ENCODE peak calls at places on chromosomes 5 and 9, in eight cellular contexts. N is pancreas, D is PC-3, X is SK-N-SH, A is prostate gland, V is K562, C is astrocyte of the cerebellum, Y is AG04450. T is an unnamed sample.
A peak's percentile ranks its signal among the peaks of the same experiment; 100 is the strongest.

GRCh38 chr9:15485836-15486678 is 24.7 kb downstream of the PSIP1 start:
- DNase-seq in N (no peak), D (peak; percentile 51), X (no peak), A (no peak), V (no peak), C (no peak), Y (no peak), T (no peak)

GRCh38 chr9:10562581-10563343 is 50.0 kb downstream of the PTPRD start:
- DNase-seq in N (no peak), D (peak; percentile 44), X (no peak), A (no peak), V (no peak), C (no peak), Y (no peak), T (no peak)

GRCh38 chr9:131008563-131008908 is 438 bp upstream of the LAMC3 start:
- DNase-seq in N (no peak), D (no peak), X (no peak), A (no peak), V (peak; percentile 71), C (no peak), Y (no peak), T (no peak)

GRCh38 chr5:108101105-108101504 is 280.8 kb downstream of the FBXL17 start:
- DNase-seq in N (no peak), D (no peak), X (no peak), A (peak; percentile 31), V (no peak), C (no peak), Y (no peak), T (no peak)

GRCh38 chr5:137825165-137825564 is 42.5 kb upstream of the MYOT start:
- DNase-seq in N (no peak), D (peak; percentile 67), X (no peak), A (no peak), V (no peak), C (no peak), Y (no peak), T (no peak)

GRCh38 chr5:33170414-33170813 is 270.4 kb upstream of the TARS1 start:
- DNase-seq in N (no peak), D (no peak), X (no peak), A (no peak), V (no peak), C (no peak), Y (no peak), T (no peak)

GRCh38 chr9:87875839-87876545 is 6.7 kb upstream of the SPATA31E1 start:
- DNase-seq in N (no peak), D (no peak), X (no peak), A (peak; percentile 1), V (no peak), C (no peak), Y (no peak), T (no peak)

GRCh38 chr5:178389031-178389729 is 156.6 kb upstream of the PHYKPL start:
- DNase-seq in N (no peak), D (no peak), X (peak; percentile 87), A (no peak), V (no peak), C (no peak), Y (no peak), T (no peak)

GRCh38 chr5:149126898-149127297 is 14.4 kb upstream of the ABLIM3 start:
- DNase-seq in N (no peak), D (peak; percentile 34), X (no peak), A (no peak), V (no peak), C (no peak), Y (no peak), T (no peak)

GRCh38 chr5:65037845-65038815 is 269.4 kb downstream of the CWC27 start:
- DNase-seq in N (no peak), D (peak; percentile 25), X (no peak), A (no peak), V (peak; percentile 42), C (no peak), Y (no peak), T (no peak)

GRCh38 chr9:38417003-38417965 is 7.0 kb downstream of the IGFBPL1 start:
- DNase-seq in N (no peak), D (peak; percentile 53), X (peak; percentile 68), A (no peak), V (peak; percentile 79), C (no peak), Y (no peak), T (no peak)

GRCh38 chr9:87685871-87686519 is 39.9 kb upstream of the CTSL start:
- DNase-seq in N (no peak), D (no peak), X (no peak), A (no peak), V (peak; percentile 16), C (no peak), Y (no peak), T (no peak)

GRCh38 chr9:128554155-128554862 is 1.9 kb downstream of the SPTAN1 start:
- DNase-seq in N (no peak), D (peak; percentile 81), X (peak; percentile 37), A (no peak), V (peak; percentile 38), C (peak; percentile 74), Y (peak; percentile 79), T (peak; percentile 60)

GRCh38 chr9:95091574-95091970 is 225.9 kb downstream of the FANCC start:
- DNase-seq in N (peak; percentile 46), D (peak; percentile 39), X (no peak), A (no peak), V (no peak), C (peak; percentile 48), Y (no peak), T (peak; percentile 80)

GRCh38 chr5:139065296-139065695 is 132.9 kb downstream of the SIL1 start:
- DNase-seq in N (no peak), D (peak; percentile 22), X (no peak), A (no peak), V (no peak), C (no peak), Y (no peak), T (no peak)

GRCh38 chr5:119302916-119303897 is 52.6 kb upstream of the TNFAIP8 start:
- DNase-seq in N (no peak), D (peak; percentile 85), X (no peak), A (no peak), V (no peak), C (peak; percentile 91), Y (peak; percentile 96), T (peak; percentile 91)

GRCh38 chr5:158845941-158846340 is 253.8 kb downstream of the EBF1 start:
- DNase-seq in N (no peak), D (no peak), X (no peak), A (no peak), V (no peak), C (no peak), Y (no peak), T (no peak)

GRCh38 chr5:89396262-89396975 is 513.4 kb upstream of the MEF2C start:
- DNase-seq in N (no peak), D (no peak), X (no peak), A (no peak), V (no peak), C (no peak), Y (no peak), T (peak; percentile 25)

GRCh38 chr9:117779760-117780159 is 75.6 kb downstream of the TLR4 start:
- DNase-seq in N (no peak), D (no peak), X (peak; percentile 6), A (no peak), V (no peak), C (no peak), Y (no peak), T (no peak)

GRCh38 chr9:117784996-117785395 is 80.8 kb downstream of the TLR4 start:
- DNase-seq in N (no peak), D (no peak), X (no peak), A (no peak), V (no peak), C (no peak), Y (no peak), T (no peak)

GRCh38 chr9:117782931-117783788 is 79.0 kb downstream of the TLR4 start:
- DNase-seq in N (peak; percentile 37), D (peak; percentile 17), X (peak; percentile 49), A (peak; percentile 67), V (no peak), C (peak; percentile 48), Y (no peak), T (peak; percentile 56)

GRCh38 chr9:117783828-117784227 is 79.6 kb downstream of the TLR4 start:
- DNase-seq in N (no peak), D (no peak), X (no peak), A (no peak), V (no peak), C (no peak), Y (no peak), T (no peak)
- H3K4me3 ChIP-seq in N (no peak overlapping the region), D (no peak overlapping the region), X (no peak overlapping the region), A (no peak overlapping the region), V (no peak overlapping the region), C (no peak overlapping the region), Y (no peak overlapping the region), T (no peak overlapping the region)

GRCh38 chr5:177367323-177367848 is 9.7 kb downstream of the RGS14 start:
- DNase-seq in N (no peak), D (no peak), X (no peak), A (no peak), V (no peak), C (no peak), Y (no peak), T (no peak)
- H3K4me3 ChIP-seq in N (peak overlapping the region; percentile 41), D (no peak overlapping the region), X (peak overlapping the region; percentile 48), A (peak overlapping the region; percentile 32), V (peak overlapping the region; percentile 57), C (peak overlapping the region; percentile 35), Y (peak overlapping the region; percentile 58), T (peak overlapping the region; percentile 42)

GRCh38 chr5:134467231-134467630 is 55.5 kb upstream of the CDKN2AIPNL start:
- DNase-seq in N (no peak), D (no peak), X (no peak), A (no peak), V (no peak), C (no peak), Y (no peak), T (no peak)

GRCh38 chr5:134466241-134467069 is 54.8 kb upstream of the CDKN2AIPNL start:
- DNase-seq in N (peak; percentile 98), D (peak; percentile 92), X (peak; percentile 83), A (peak; percentile 97), V (peak; percentile 74), C (no peak), Y (no peak), T (no peak)

GRCh38 chr5:134464988-134465855 is 53.5 kb upstream of the CDKN2AIPNL start:
- DNase-seq in N (no peak), D (no peak), X (no peak), A (peak; percentile 12), V (no peak), C (no peak), Y (no peak), T (no peak)

GRCh38 chr5:134463991-134464760 is 52.5 kb upstream of the CDKN2AIPNL start:
- DNase-seq in N (no peak), D (no peak), X (no peak), A (no peak), V (no peak), C (no peak), Y (no peak), T (no peak)

DNA sequence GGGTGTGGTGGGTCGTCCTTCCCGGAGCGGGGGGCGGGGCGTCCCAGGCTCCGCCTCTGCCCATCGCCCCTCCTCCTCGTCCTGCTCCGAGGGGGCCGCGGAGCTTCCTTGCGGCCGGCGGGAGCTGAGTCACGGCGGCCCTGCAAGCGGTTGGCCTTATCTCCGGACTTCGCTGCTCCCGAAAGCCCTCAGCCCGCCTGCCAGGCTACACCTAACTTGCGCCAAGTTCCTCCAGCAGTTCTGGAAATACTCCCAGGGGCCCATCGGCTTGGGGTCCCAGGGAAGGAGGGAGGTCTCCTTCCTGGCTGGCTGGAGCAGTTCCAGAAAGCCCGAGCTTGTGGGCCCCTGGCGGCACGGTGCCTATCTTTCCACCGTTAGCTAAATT is 54.2 kb upstream of the CDKN2AIPNL start:
- DNase-seq in N (peak; percentile 95), D (peak; percentile 86), X (peak; percentile 95), A (peak; percentile 87), V (peak; percentile 98), C (peak; percentile 68), Y (peak; percentile 72), T (peak; percentile 35)
- H3K4me3 ChIP-seq in N (peak overlapping the region; percentile 38), D (peak overlapping the region; percentile 68), X (peak overlapping the region; percentile 52), A (peak overlapping the region; percentile 40), V (peak overlapping the region; percentile 46), C (peak overlapping the region; percentile 28), Y (peak overlapping the region; percentile 54), T (peak overlapping the region; percentile 28)

GRCh38 chr5:134070648-134070978 is 43.9 kb upstream of the TCF7 start:
- DNase-seq in N (no peak), D (no peak), X (no peak), A (no peak), V (no peak), C (peak; percentile 16), Y (no peak), T (no peak)
- H3K4me3 ChIP-seq in N (peak overlapping the region; percentile 31), D (no peak overlapping the region), X (no peak overlapping the region), A (peak overlapping the region; percentile 24), V (no peak overlapping the region), C (peak overlapping the region; percentile 37), Y (no peak overlapping the region), T (peak overlapping the region; percentile 40)

T was measured in AG09309.